ENCODE peak calls at places on chromosomes 16 and 17, in eight cellular contexts. M is hepatocyte, N is PC-3, X is OCI-LY7, E is GM23338, F is HCT116, Y is SK-N-SH, H is MM.1S. V is an unnamed sample.

GRCh38 chr17:19753661-19754463 is 5.8 kb upstream of the ALDH3A1 start:
- DNase-seq in M (no peak), N (peak), X (no peak), E (peak), F (peak), Y (no peak), H (no peak), V (peak)

GRCh38 chr17:11446316-11446715 is 152.0 kb upstream of the DNAH9 start:
- DNase-seq in M (no peak), N (no peak), X (no peak), E (no peak), F (no peak), Y (no peak), H (no peak), V (no peak)

GRCh38 chr17:69638516-69638915 is 224.0 kb downstream of the MAP2K6 start:
- DNase-seq in M (no peak), N (peak), X (no peak), E (no peak), F (no peak), Y (no peak), H (no peak), V (no peak)

GRCh38 chr17:77526728-77527355 is 386.1 kb downstream of the SEC14L1 start:
- DNase-seq in M (no peak), N (no peak), X (no peak), E (no peak), F (no peak), Y (no peak), H (no peak), V (no peak)

GRCh38 chr16:14405611-14406537 is 224.2 kb downstream of the PARN start:
- DNase-seq in M (peak), N (peak), X (peak), E (peak), F (no peak), Y (peak), H (peak), V (peak)

GRCh38 chr17:63082273-63082861 is 116.3 kb downstream of the TANC2 start:
- DNase-seq in M (peak), N (peak), X (no peak), E (peak), F (peak), Y (peak), H (peak), V (no peak)

GRCh38 chr16:55993088-55993487 is 117.9 kb upstream of the CES5A start:
- DNase-seq in M (no peak), N (no peak), X (no peak), E (no peak), F (no peak), Y (no peak), H (no peak), V (no peak)

GRCh38 chr16:450800-451512 is 25.5 kb downstream of the RAB11FIP3 start:
- DNase-seq in M (no peak), N (no peak), X (no peak), E (no peak), F (no peak), Y (no peak), H (no peak), V (no peak)

GRCh38 chr17:28225271-28225670 is 93.7 kb upstream of the TMEM97 start:
- DNase-seq in M (no peak), N (no peak), X (no peak), E (no peak), F (no peak), Y (no peak), H (no peak), V (no peak)

GRCh38 chr17:58269557-58270291 is 11.0 kb downstream of the MPO start:
- DNase-seq in M (no peak), N (no peak), X (no peak), E (no peak), F (no peak), Y (peak), H (no peak), V (no peak)
- TF ChIP-seq EZH2phosphoT487 in M (no peak), N (no peak), X (no peak), E (no peak), F (no peak), Y (no peak), H (no peak), V (no peak)

GRCh38 chr17:80086616-80087015 is 14.8 kb upstream of the GAA start:
- DNase-seq in M (no peak), N (no peak), X (no peak), E (no peak), F (no peak), Y (no peak), H (no peak), V (no peak)
- TF ChIP-seq CTCF in M (no peak), N (no peak), X (no peak), E (no peak), F (no peak), Y (no peak), H (no peak), V (no peak)

GRCh38 chr17:15184872-15185624 is 80.1 kb downstream of the PMP22 start:
- DNase-seq in M (peak), N (no peak), X (no peak), E (no peak), F (no peak), Y (no peak), H (no peak), V (no peak)
- TF ChIP-seq EZH2phosphoT487 in M (no peak), N (no peak), X (no peak), E (no peak), F (no peak), Y (no peak), H (no peak), V (no peak)

GRCh38 chr17:9839433-9839832 is 13.7 kb downstream of the GLP2R start:
- DNase-seq in M (no peak), N (no peak), X (no peak), E (peak), F (no peak), Y (no peak), H (no peak), V (no peak)
- TF ChIP-seq CTCF in M (no peak), N (peak), X (no peak), E (peak), F (no peak), Y (no peak), H (no peak), V (no peak)

DNA sequence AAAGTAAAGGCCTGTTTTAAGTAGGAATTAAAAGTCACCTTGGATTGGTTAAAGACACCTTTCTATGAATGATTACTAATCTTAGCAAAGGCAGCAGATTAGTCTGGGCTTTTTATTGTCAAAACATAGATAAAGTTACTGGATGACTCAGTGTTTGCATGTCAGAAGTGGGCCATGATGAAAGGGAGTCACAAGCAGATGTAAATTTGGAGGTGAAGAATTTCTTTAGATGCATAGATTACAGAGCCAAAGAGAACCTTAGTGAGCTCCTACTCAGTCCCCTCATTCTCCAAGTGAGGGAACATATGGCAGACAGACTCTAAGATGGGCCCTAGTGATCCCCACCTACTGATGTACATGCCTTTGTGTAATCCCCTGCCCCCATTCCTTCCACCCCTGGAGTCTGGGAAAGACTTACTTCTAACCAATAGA is 124.5 kb downstream of the HS3ST3A1 start:
- DNase-seq in M (peak), N (peak), X (no peak), E (no peak), F (no peak), Y (no peak), H (no peak), V (no peak)
- TF ChIP-seq EZH2phosphoT487 in M (no peak), N (no peak), X (no peak), E (no peak), F (no peak), Y (no peak), H (no peak), V (no peak)

GRCh38 chr17:80511222-80512180 is 33.1 kb upstream of the RPTOR start:
- DNase-seq in M (no peak), N (no peak), X (peak), E (peak), F (no peak), Y (no peak), H (no peak), V (peak)
- TF ChIP-seq CTCF in M (peak), N (no peak), X (peak), E (peak), F (no peak), Y (no peak), H (peak), V (peak)

DNA sequence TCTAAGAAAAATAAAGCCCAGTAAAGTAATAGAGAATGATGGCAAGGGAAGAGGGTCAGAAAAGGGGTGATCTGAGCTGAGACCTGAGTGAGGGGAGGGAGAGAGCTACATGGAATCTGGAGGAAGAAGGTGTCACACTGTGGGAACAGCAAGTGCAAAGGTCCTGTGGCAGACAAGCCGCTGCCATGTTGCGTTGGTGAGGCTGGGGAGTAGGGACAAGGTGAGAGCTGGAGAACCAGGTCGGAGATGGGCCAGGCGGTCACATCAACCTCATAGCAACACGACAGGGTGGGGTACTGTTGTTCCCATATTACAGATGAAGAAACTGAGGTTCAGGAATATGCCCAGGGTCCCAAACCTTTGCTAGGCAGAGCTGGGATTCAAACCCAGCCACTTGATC is 16.6 kb upstream of the CALB2 start:
- DNase-seq in M (no peak), N (no peak), X (no peak), E (no peak), F (no peak), Y (no peak), H (no peak), V (no peak)
- TF ChIP-seq EZH2phosphoT487 in M (no peak), N (no peak), X (no peak), E (no peak), F (no peak), Y (no peak), H (no peak), V (no peak)

GRCh38 chr16:24015923-24016322 is 180.1 kb downstream of the PRKCB start:
- DNase-seq in M (no peak), N (no peak), X (no peak), E (peak), F (no peak), Y (no peak), H (no peak), V (no peak)
- TF ChIP-seq CTCF in M (no peak), N (no peak), X (peak), E (no peak), F (no peak), Y (no peak), H (no peak), V (no peak)

GRCh38 chr17:3512512-3513171 is 36.8 kb downstream of the ASPA start:
- DNase-seq in M (no peak), N (no peak), X (no peak), E (peak), F (no peak), Y (no peak), H (no peak), V (peak)
- TF ChIP-seq EZH2phosphoT487 in M (no peak), N (no peak), X (no peak), E (no peak), F (no peak), Y (no peak), H (no peak), V (no peak)

DNA sequence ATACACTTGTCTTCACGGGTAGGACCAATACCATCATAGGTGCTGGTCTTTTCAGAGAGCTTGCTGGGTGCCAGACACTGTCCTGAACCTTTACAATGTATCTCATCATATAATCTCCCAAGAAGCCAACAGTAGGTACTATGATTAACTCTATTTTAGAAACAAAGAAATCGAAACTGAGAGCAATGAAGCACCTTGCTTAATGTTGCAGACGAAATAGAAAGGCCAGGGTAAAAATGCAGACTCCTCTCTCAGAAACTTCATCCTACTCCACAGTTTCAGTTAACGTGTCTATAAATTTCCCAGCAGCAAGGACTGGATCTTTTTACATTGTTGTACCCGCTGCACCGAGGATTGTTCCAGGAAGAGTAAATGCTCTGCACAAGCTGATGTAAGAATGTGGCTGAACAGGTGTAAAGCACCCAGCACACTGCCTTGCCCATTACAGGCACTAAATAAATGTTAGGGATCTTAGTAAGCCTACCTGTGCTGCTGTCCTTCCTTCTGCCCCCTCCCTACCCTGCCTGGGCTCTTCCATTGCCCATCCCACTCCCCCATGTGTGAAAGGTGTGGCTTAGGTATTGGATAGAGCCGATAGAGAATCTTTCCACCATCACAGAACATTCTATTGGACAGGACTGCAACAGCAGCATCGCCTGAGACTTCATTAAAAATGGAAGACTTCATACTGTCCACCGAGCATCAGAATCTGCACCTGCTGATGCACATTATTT is 476.7 kb downstream of the SOX9 start:
- DNase-seq in M (no peak), N (no peak), X (no peak), E (no peak), F (no peak), Y (no peak), H (peak), V (no peak)
- TF ChIP-seq CTCF in M (no peak), N (no peak), X (no peak), E (no peak), F (no peak), Y (no peak), H (no peak), V (no peak)